ENCODE peak calls at places on chromosomes 1 and 21, in four cellular contexts. Z is OCI-LY7, X is SJSA1, R is nucleus accumbens. C is an unnamed sample.

GRCh38 chr1:229339520-229339919 is 3.3 kb downstream of the CCSAP start:
- DNase-seq in R (no peak), Z (no peak), X (no peak), C (peak)

GRCh38 chr1:91011726-91012125 is 10.1 kb downstream of the ZNF644 start:
- DNase-seq in Z (no peak), R (no peak), X (no peak), C (no peak)

GRCh38 chr1:115340879-115341278 is 2.8 kb upstream of the NGF start:
- DNase-seq in X (no peak), Z (no peak), R (no peak), C (no peak)

GRCh38 chr1:197400522-197400902 is 132.5 kb downstream of the CRB1 start:
- DNase-seq in X (no peak), R (no peak), Z (no peak), C (no peak)

GRCh38 chr1:224542783-224543440 is 73.2 kb upstream of the CNIH3 start:
- DNase-seq in X (peak), Z (no peak), R (no peak), C (peak)

GRCh38 chr1:10680487-10680886 is 116.0 kb downstream of the CASZ1 start:
- DNase-seq in X (no peak), Z (no peak), R (no peak), C (no peak)

GRCh38 chr21:45574081-45574501 is 31.9 kb upstream of the SLC19A1 start:
- DNase-seq in X (peak), R (no peak), Z (no peak), C (no peak)

GRCh38 chr21:34639882-34640788 is 25.2 kb upstream of the RCAN1 start:
- DNase-seq in R (no peak), X (no peak), Z (no peak), C (no peak)

GRCh38 chr1:204591473-204592090 is 75.4 kb downstream of the MDM4 start:
- DNase-seq in R (no peak), X (no peak), Z (no peak), C (no peak)